ENCODE peak calls at places on chromosomes 7 and 10, in six cellular contexts. Y, V, E, W, U and T are unnamed samples.

GRCh38 chr10:116742367-116743265 is at the start of gene HSPA12A:
- DNase-seq in Y (peak), V (peak), E (peak), W (peak), U (peak), T (peak)

GRCh38 chr10:68625316-68625921 is 65.3 kb downstream of the TET1 start:
- DNase-seq in Y (peak), V (peak), E (no peak), W (no peak), U (no peak), T (peak)

GRCh38 chr7:135486258-135486657 is 23.6 kb downstream of the CNOT4 start:
- DNase-seq in Y (peak), V (no peak), E (no peak), W (no peak), U (no peak), T (no peak)

GRCh38 chr7:80134536-80135305 is at the start of gene GNAI1:
- DNase-seq in Y (peak), V (peak), E (peak), W (peak), U (peak), T (peak)

GRCh38 chr10:4812952-4813351 is 13.1 kb upstream of the AKR1E2 start:
- DNase-seq in Y (peak), V (no peak), E (no peak), W (peak), U (no peak), T (no peak)

GRCh38 chr7:149140784-149141183 is 6.5 kb upstream of the ZNF398 start:
- DNase-seq in Y (no peak), V (no peak), E (no peak), W (no peak), U (no peak), T (no peak)

GRCh38 chr10:131876543-131876942 is 24.3 kb upstream of the PPP2R2D start:
- DNase-seq in Y (no peak), V (no peak), E (peak), W (no peak), U (no peak), T (no peak)

GRCh38 chr10:64574371-64574770 is 1053.2 kb downstream of the REEP3 start:
- DNase-seq in Y (no peak), V (no peak), E (no peak), W (no peak), U (no peak), T (no peak)

GRCh38 chr10:85138046-85138445 is 809.7 kb downstream of the CCSER2 start:
- DNase-seq in Y (no peak), V (no peak), E (no peak), W (no peak), U (no peak), T (no peak)

GRCh38 chr10:55358539-55358938 is 557.5 kb upstream of the PCDH15 start:
- DNase-seq in Y (peak), V (no peak), E (no peak), W (no peak), U (no peak), T (no peak)

GRCh38 chr10:1255166-1255565 is 199.0 kb downstream of the WDR37 start:
- DNase-seq in Y (no peak), V (no peak), E (no peak), W (peak), U (no peak), T (no peak)

GRCh38 chr7:121069346-121070100 is 81.0 kb downstream of the CPED1 start:
- DNase-seq in Y (peak), V (no peak), E (no peak), W (no peak), U (no peak), T (no peak)

GRCh38 chr10:100370976-100371706 is 24.1 kb downstream of the SCD start:
- DNase-seq in Y (peak), V (peak), E (peak), W (peak), U (peak), T (no peak)

GRCh38 chr10:637771-638195 is 51.7 kb downstream of the DIP2C start:
- DNase-seq in Y (no peak), V (no peak), E (no peak), W (no peak), U (no peak), T (no peak)

GRCh38 chr7:38215115-38215514 is 37.1 kb downstream of the STARD3NL start:
- DNase-seq in Y (no peak), V (no peak), E (no peak), W (peak), U (no peak), T (no peak)

GRCh38 chr7:26062240-26062603 is 89.8 kb upstream of the NFE2L3 start:
- DNase-seq in Y (no peak), V (no peak), E (no peak), W (no peak), U (no peak), T (no peak)

GRCh38 chr10:101207026-101207425 is 22.2 kb downstream of the LBX1 start:
- DNase-seq in Y (no peak), V (no peak), E (no peak), W (no peak), U (no peak), T (peak)

GRCh38 chr10:112963835-112964234 is 13.8 kb downstream of the TCF7L2 start:
- DNase-seq in Y (peak), V (no peak), E (no peak), W (peak), U (no peak), T (no peak)

GRCh38 chr7:22725585-22725984 is 1.4 kb upstream of the IL6 start:
- DNase-seq in Y (peak), V (peak), E (no peak), W (peak), U (no peak), T (peak)

GRCh38 chr10:118870467-118871243 is 115.9 kb upstream of the CACUL1 start:
- DNase-seq in Y (peak), V (no peak), E (no peak), W (peak), U (no peak), T (no peak)

GRCh38 chr10:99340650-99341049 is 11.5 kb downstream of the CNNM1 start:
- DNase-seq in Y (no peak), V (no peak), E (no peak), W (no peak), U (no peak), T (no peak)

GRCh38 chr10:44186150-44186549 is 198.7 kb downstream of the CXCL12 start:
- DNase-seq in Y (peak), V (no peak), E (no peak), W (peak), U (no peak), T (no peak)

GRCh38 chr7:32500922-32501341 is 5.6 kb downstream of the AVL9 start:
- DNase-seq in Y (peak), V (peak), E (no peak), W (peak), U (no peak), T (no peak)

GRCh38 chr10:109978481-109978880 is 29.3 kb upstream of the ADD3 start:
- DNase-seq in Y (peak), V (peak), E (peak), W (peak), U (peak), T (peak)

GRCh38 chr10:565146-565545 is 124.3 kb downstream of the DIP2C start:
- DNase-seq in Y (no peak), V (no peak), E (no peak), W (no peak), U (no peak), T (no peak)

GRCh38 chr7:96484091-96484490 is 162.2 kb upstream of the SLC25A13 start:
- DNase-seq in Y (no peak), V (no peak), E (no peak), W (no peak), U (no peak), T (no peak)

GRCh38 chr10:100980327-100981110 is 6.8 kb downstream of the MRPL43 start:
- DNase-seq in Y (no peak), V (no peak), E (no peak), W (no peak), U (no peak), T (no peak)

GRCh38 chr7:141700291-141700847 is 1.6 kb downstream of the DENND11 start:
- DNase-seq in Y (no peak), V (no peak), E (no peak), W (no peak), U (no peak), T (no peak)

GRCh38 chr10:11875499-11876281 is 52.5 kb downstream of the PROSER2 start:
- DNase-seq in Y (peak), V (no peak), E (no peak), W (peak), U (no peak), T (no peak)

GRCh38 chr7:73830872-73831655 is at the start of gene CLDN4:
- DNase-seq in Y (no peak), V (no peak), E (peak), W (no peak), U (no peak), T (no peak)

GRCh38 chr7:46383605-46384004 is 462.5 kb upstream of the IGFBP3 start:
- DNase-seq in Y (peak), V (peak), E (no peak), W (peak), U (no peak), T (no peak)

GRCh38 chr10:43229208-43230061 is 37.4 kb downstream of the RASGEF1A start:
- DNase-seq in Y (no peak), V (no peak), E (peak), W (no peak), U (no peak), T (no peak)

GRCh38 chr7:127819975-127820778 is 168.2 kb downstream of the SND1 start:
- DNase-seq in Y (peak), V (peak), E (no peak), W (peak), U (no peak), T (peak)

GRCh38 chr7:44105832-44106231 is 1.7 kb downstream of the AEBP1 start:
- DNase-seq in Y (no peak), V (no peak), E (no peak), W (no peak), U (no peak), T (peak)

GRCh38 chr10:35972275-35972674 is 330.2 kb upstream of the FZD8 start:
- DNase-seq in Y (no peak), V (no peak), E (no peak), W (no peak), U (no peak), T (no peak)

GRCh38 chr10:128896964-128897363 is 570.1 kb upstream of the MGMT start:
- DNase-seq in Y (no peak), V (no peak), E (no peak), W (no peak), U (no peak), T (no peak)

GRCh38 chr7:101035941-101036340 is 16.1 kb downstream of the MUC17 start:
- DNase-seq in Y (no peak), V (no peak), E (no peak), W (no peak), U (no peak), T (no peak)

DNA sequence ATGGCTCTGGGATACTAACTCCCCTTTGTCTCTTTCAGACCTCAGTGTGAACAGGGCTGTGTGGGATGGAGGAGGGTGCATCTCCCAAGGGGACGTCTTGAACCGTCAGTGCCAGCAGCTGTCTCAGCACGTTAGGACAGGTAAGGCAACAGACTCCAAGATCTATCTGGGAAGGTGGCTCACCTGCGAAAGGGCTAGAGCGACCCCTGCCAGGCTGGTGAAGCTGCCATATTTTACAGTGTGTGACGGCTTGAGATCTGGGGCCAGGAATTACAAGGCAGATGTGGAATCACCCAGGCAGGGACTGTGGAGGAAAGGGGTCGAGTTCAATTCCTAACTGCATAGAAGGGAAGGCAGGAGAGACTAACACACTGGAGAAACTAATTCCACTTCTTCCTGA is 11.2 kb downstream of the MUC17 start:
- DNase-seq in Y (no peak), V (no peak), E (peak), W (no peak), U (no peak), T (no peak)
- TF ChIP-seq CTCF in Y (no peak), V (no peak), E (peak), W (no peak), U (no peak), T (peak)

DNA sequence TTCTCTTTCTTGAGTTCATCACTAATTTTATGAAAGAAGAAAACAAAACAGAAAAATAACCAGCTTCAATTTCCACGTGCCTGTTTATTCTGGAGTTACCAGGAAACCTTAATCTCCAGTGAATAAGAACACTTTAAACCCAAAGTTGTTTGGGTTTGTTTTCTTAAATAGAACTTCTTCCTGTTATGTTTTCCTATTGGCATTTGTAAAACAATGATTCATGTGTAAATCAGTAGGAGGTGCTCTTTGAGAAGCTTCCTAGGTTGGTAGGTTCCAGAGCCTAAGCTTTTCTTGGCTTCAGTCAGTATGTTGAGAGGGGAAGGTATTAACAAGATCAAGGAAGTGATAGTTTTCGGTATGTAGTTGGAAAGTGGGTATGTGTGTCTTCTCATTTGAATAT is 119.0 kb downstream of the BICC1 start:
- DNase-seq in Y (no peak), V (no peak), E (no peak), W (no peak), U (no peak), T (no peak)
- TF ChIP-seq CTCF in Y (no peak), V (no peak), E (no peak), W (no peak), U (no peak), T (no peak)

DNA sequence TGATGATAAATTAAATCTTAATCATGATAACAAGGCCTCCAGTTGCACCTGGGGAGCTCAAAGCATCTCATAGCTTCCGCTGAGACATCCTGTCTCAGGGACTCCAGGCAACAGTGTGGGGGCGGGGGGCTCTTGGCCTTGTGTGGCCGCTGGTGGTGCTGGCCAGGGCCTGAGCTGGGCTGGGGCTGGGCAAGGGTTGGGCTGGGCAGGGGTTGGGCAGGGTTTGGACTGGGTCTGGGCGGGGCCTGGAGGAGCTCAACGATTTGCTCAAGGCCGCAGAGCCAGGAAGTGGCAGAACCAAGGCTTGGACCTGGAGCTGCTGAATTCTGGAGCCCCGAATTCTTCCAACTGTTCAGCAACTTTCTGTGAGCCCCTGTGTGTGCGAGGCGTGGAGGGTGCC is 37.9 kb upstream of the PSMG3 start:
- DNase-seq in Y (no peak), V (no peak), E (peak), W (no peak), U (no peak), T (no peak)
- TF ChIP-seq CTCF in Y (no peak), V (no peak), E (no peak), W (no peak), U (no peak), T (no peak)

GRCh38 chr10:103069453-103070331 is 123.4 kb downstream of the NT5C2 start:
- DNase-seq in Y (peak), V (peak), E (peak), W (peak), U (peak), T (peak)
- TF ChIP-seq CTCF in Y (peak), V (peak), E (peak), W (peak), U (peak), T (peak)

GRCh38 chr10:122304054-122304579 is 33.0 kb downstream of the BTBD16 start:
- DNase-seq in Y (no peak), V (no peak), E (no peak), W (no peak), U (no peak), T (no peak)
- TF ChIP-seq CTCF in Y (no peak), V (no peak), E (no peak), W (no peak), U (no peak), T (no peak)

GRCh38 chr7:92200791-92201190 is 21.8 kb upstream of the LRRD1 start:
- DNase-seq in Y (no peak), V (no peak), E (no peak), W (no peak), U (no peak), T (no peak)
- TF ChIP-seq CTCF in Y (no peak), V (no peak), E (peak), W (no peak), U (no peak), T (no peak)

GRCh38 chr7:520503-521161 is 986 bp upstream of the PDGFA start:
- DNase-seq in Y (no peak), V (no peak), E (peak), W (peak), U (no peak), T (no peak)
- TF ChIP-seq CTCF in Y (no peak), V (no peak), E (no peak), W (peak), U (no peak), T (peak)

GRCh38 chr10:48215983-48216505 is 58.5 kb downstream of the FRMPD2 start:
- DNase-seq in Y (no peak), V (no peak), E (no peak), W (no peak), U (no peak), T (no peak)
- TF ChIP-seq CTCF in Y (no peak), V (no peak), E (no peak), W (no peak), U (no peak), T (no peak)

DNA sequence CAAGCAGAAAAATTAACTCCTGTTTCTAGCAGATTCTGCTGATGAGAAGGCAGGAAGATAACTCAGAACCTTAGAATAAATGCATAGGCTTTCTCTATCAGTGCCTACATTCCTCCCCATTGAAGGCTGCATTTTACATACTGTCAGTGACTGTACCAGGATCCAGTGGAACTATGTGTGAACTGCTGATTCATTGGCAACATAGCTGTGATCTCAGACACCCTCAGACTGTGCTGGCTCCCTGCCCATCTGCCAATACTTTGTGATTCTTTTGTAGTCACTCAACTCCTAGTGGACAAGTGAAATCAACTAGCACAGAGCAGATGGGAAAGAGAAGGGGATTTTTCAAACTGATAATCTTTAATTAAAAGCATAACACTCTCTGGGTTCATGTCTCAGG is 375.8 kb downstream of the MDFIC start:
- DNase-seq in Y (peak), V (no peak), E (no peak), W (peak), U (no peak), T (no peak)
- TF ChIP-seq CTCF in Y (peak), V (no peak), E (no peak), W (no peak), U (no peak), T (no peak)

DNA sequence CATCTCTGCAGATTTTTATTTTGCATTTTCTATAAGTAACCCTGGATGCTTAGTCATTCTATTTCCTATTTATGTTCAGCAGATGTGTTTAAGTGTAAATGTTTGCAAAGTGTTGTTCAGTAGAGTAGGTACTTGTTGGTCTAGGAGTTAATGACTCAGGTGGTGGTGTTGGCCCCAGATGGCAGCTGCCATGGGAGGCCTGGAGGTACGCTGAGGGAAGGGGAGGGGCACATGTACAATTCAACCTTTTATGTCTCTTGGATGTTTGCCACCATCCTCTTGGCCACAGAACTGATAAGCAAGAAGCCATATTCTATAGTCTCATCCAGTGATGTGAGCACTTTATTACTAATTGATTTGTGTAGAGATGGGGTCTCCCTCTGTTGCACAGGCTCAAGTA is 68.1 kb upstream of the SLC39A12 start:
- DNase-seq in Y (no peak), V (no peak), E (no peak), W (no peak), U (no peak), T (no peak)
- TF ChIP-seq CTCF in Y (no peak), V (no peak), E (no peak), W (no peak), U (no peak), T (no peak)